ENCODE peak calls at places on chromosomes 1 and 21, in seven cellular contexts. Z, Q, D, E, L, T and I are unnamed samples.

GRCh38 chr1:171581766-171582165 is 40.3 kb upstream of the MYOCOS start:
- DNase-seq in E (no peak), T (no peak), Z (no peak), D (no peak), Q (no peak), L (no peak), I (no peak)

GRCh38 chr1:36673207-36673606 is 190.5 kb upstream of the CSF3R start:
- DNase-seq in T (no peak), Z (no peak), Q (no peak), D (no peak), E (peak; percentile 18), L (no peak), I (no peak)

GRCh38 chr1:90402893-90403849 is 313.9 kb downstream of the BARHL2 start:
- DNase-seq in Z (no peak), T (no peak), E (no peak), L (no peak), Q (peak; percentile 99), D (peak; percentile 87), I (no peak)

GRCh38 chr1:234782821-234783220 is 172.8 kb upstream of the IRF2BP2 start:
- DNase-seq in Z (no peak), D (no peak), T (no peak), L (no peak), E (no peak), Q (no peak), I (no peak)

GRCh38 chr21:33268392-33268735 is 2.2 kb downstream of the IL10RB start:
- DNase-seq in Z (no peak), Q (no peak), T (no peak), D (no peak), L (no peak), E (no peak), I (no peak)

GRCh38 chr1:175208773-175209492 is 16.4 kb upstream of the KIAA0040 start:
- DNase-seq in E (no peak), T (peak; percentile 77), D (no peak), Z (no peak), Q (no peak), L (no peak), I (no peak)

GRCh38 chr1:182244451-182244850 is 147.1 kb downstream of the GLUL start:
- DNase-seq in Q (no peak), L (no peak), D (no peak), T (no peak), Z (no peak), E (no peak), I (no peak)

GRCh38 chr1:165633624-165634023 is 2.6 kb downstream of the MGST3 start:
- DNase-seq in D (no peak), Z (no peak), E (no peak), Q (peak; percentile 58), L (no peak), T (no peak), I (no peak)

GRCh38 chr1:119783354-119784126 is 14.8 kb upstream of the HMGCS2 start:
- DNase-seq in T (no peak), E (no peak), Q (no peak), Z (no peak), D (no peak), L (no peak), I (no peak)

GRCh38 chr1:43853161-43853921 is 80.3 kb upstream of the ARTN start:
- DNase-seq in T (no peak), D (no peak), L (no peak), E (no peak), Q (peak; percentile 35), Z (no peak), I (peak; percentile 40)

GRCh38 chr1:147794570-147794969 is 34.2 kb upstream of the GJA5 start:
- DNase-seq in T (no peak), Q (no peak), L (no peak), E (no peak), D (no peak), Z (no peak), I (no peak)